ENCODE peak calls at places on chromosomes 5 and 9, in six cellular contexts. S, V, G, N, T and D are unnamed samples.

GRCh38 chr9:119963258-119963797 is 594.1 kb upstream of the BRINP1 start:
- DNase-seq in S (peak), V (peak), G (peak), N (peak), T (no peak), D (peak)

GRCh38 chr9:28648723-28649122 is 1075.4 kb upstream of the C9orf72 start:
- DNase-seq in S (no peak), V (no peak), G (no peak), N (peak), T (no peak), D (no peak)

GRCh38 chr9:98226968-98227367 is 28.5 kb downstream of the TBC1D2 start:
- DNase-seq in S (no peak), V (no peak), G (no peak), N (no peak), T (no peak), D (no peak)

GRCh38 chr5:124764992-124765611 is 18.7 kb upstream of the ZNF608 start:
- DNase-seq in S (peak), V (no peak), G (no peak), N (no peak), T (no peak), D (no peak)

GRCh38 chr5:143569213-143569663 is 165.8 kb upstream of the NR3C1 start:
- DNase-seq in S (peak), V (no peak), G (no peak), N (no peak), T (no peak), D (no peak)

GRCh38 chr9:82363236-82363635 is 374.7 kb downstream of the SPATA31D1 start:
- DNase-seq in S (no peak), V (no peak), G (no peak), N (no peak), T (no peak), D (no peak)

GRCh38 chr9:686381-686813 is 155.1 kb upstream of the DMRT1 start:
- DNase-seq in S (peak), V (no peak), G (no peak), N (no peak), T (no peak), D (no peak)

GRCh38 chr9:128078504-128079434 is 10.7 kb downstream of the SLC25A25 start:
- DNase-seq in S (peak), V (no peak), G (peak), N (no peak), T (no peak), D (no peak)

GRCh38 chr5:132500931-132501628 is 10.5 kb upstream of the IRF1 start:
- DNase-seq in S (peak), V (peak), G (peak), N (peak), T (peak), D (peak)

GRCh38 chr5:177003649-177004048 is 2.9 kb downstream of the UIMC1 start:
- DNase-seq in S (no peak), V (no peak), G (no peak), N (no peak), T (no peak), D (no peak)

GRCh38 chr5:177008716-177009115 is 2.1 kb upstream of the UIMC1 start:
- DNase-seq in S (peak), V (no peak), G (no peak), N (no peak), T (no peak), D (no peak)

GRCh38 chr5:177006265-177006972 is at the start of gene UIMC1:
- DNase-seq in S (peak), V (peak), G (peak), N (peak), T (peak), D (peak)

GRCh38 chr5:177004961-177005360 is 1.6 kb downstream of the UIMC1 start:
- DNase-seq in S (no peak), V (no peak), G (no peak), N (no peak), T (no peak), D (no peak)

DNA sequence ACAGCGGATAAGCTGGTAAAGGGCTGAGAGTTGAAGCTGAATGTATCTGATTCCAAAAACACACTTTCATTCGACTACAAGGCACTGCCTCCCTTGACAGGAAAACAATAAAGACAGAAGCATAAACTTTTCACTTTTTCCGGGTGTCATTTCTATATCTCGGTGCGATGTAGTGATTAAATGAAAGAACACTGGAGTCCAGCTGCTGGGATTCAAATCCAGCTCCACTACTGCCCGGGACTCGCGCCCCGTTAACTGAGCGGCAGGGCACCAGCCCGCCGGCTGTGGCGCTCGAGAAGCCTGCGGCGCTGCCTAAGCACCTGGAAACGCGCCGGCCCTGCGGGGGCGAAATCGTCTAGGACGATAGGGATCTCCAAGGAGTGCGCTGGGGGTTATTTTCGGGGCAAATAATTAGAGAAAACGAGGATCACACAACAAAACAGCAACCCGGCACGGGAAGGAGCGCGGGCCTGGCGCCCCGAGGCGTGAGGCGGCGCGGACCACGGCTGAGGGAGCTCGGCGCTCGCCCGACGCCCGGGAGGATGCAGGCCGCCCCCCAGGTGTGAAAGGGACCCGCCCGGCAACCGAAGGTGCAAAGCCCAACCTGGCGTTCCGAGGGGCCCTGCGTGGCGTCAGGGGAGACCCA is 837 bp downstream of the UIMC1 start:
- DNase-seq in S (peak), V (peak), G (peak), N (peak), T (peak), D (peak)
- TF ChIP-seq CTCF in S (peak), V (no peak), G (peak), N (peak), T (peak), D (peak)

GRCh38 chr5:57937501-57937900 is 454.9 kb upstream of the ACTBL2 start:
- DNase-seq in S (no peak), V (no peak), G (no peak), N (no peak), T (no peak), D (no peak)

GRCh38 chr5:57939771-57940170 is 457.2 kb upstream of the ACTBL2 start:
- DNase-seq in S (no peak), V (no peak), G (no peak), N (no peak), T (no peak), D (no peak)

GRCh38 chr5:57939335-57939734 is 456.7 kb upstream of the ACTBL2 start:
- DNase-seq in S (no peak), V (no peak), G (no peak), N (no peak), T (no peak), D (no peak)

GRCh38 chr5:57940236-57940635 is 457.6 kb upstream of the ACTBL2 start:
- DNase-seq in S (no peak), V (no peak), G (no peak), N (no peak), T (no peak), D (no peak)

DNA sequence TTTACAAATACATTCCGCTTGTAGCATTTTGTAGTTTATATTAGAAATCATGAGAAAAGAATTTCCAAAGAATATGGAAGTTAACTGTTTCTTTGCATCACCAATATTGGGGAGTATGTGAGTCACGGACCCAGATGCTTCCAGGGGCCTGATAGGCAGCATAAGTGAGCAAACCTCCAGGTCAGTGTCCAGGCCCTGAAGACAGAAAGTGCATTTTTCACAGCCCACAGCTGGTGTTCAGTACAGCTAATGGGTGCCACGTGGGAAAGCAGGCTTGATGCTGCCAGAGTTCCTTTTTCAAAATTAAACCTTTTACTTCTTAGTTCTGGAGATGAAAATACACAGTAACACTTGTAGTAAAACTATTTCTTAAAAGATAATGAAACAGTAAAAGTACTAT is 454.4 kb upstream of the ACTBL2 start:
- DNase-seq in S (peak), V (no peak), G (no peak), N (no peak), T (no peak), D (no peak)
- TF ChIP-seq CTCF in S (no peak), V (no peak), G (no peak), N (no peak), T (no peak), D (no peak)

GRCh38 chr5:142237707-142238106 is 87.1 kb downstream of the SPRY4 start:
- DNase-seq in S (no peak), V (no peak), G (no peak), N (no peak), T (no peak), D (no peak)

GRCh38 chr5:142233083-142234032 is 91.5 kb downstream of the SPRY4 start:
- DNase-seq in S (no peak), V (no peak), G (no peak), N (no peak), T (no peak), D (no peak)

GRCh38 chr5:142235050-142235797 is 89.6 kb downstream of the SPRY4 start:
- DNase-seq in S (peak), V (peak), G (peak), N (peak), T (no peak), D (peak)

GRCh38 chr5:142239394-142240159 is 85.2 kb downstream of the SPRY4 start:
- DNase-seq in S (no peak), V (no peak), G (no peak), N (no peak), T (no peak), D (no peak)

DNA sequence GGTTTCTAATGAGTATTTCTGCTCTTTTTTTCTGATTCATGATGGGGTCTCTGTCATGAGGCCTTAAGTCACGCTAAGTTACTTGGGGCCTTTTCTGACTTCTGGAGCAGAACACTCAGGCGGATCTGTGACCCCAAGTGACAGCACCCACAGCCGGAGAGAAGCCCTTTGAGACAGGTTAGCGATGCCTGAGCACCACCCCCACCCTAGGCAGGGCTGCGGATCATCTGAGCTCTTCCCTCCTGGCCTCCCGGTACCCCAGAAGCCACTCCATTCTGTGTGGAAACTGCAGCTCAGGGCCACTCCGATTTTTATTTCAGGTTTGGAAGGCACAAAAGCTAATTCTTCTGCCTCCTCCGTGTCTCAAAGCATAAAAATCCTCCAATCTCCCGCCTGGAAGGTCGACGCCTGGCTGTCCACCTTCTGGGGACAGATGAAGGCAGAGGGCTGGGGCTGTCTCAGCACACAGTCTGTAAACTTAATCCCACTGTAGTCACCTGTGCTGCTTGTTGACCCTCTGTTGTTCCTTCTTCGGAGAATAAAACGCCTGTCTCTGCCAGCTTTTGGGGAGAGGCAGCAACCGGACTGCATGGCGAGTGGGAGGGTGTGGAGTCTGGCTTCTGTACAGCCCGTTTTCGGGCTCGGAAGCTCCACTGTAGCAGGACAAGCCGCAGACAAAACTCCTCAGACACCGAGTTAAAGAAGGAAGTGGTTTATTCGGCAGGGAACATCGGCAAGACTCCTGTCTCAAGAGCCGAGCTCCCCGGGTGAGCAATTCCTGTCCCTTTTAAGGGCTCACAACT is 88.8 kb downstream of the SPRY4 start:
- DNase-seq in S (no peak), V (no peak), G (peak), N (peak), T (no peak), D (no peak)
- TF ChIP-seq CTCF in S (no peak), V (no peak), G (no peak), N (no peak), T (no peak), D (no peak)

GRCh38 chr9:106713206-106713605 is 149.8 kb upstream of the ZNF462 start:
- DNase-seq in S (no peak), V (no peak), G (no peak), N (no peak), T (no peak), D (no peak)

GRCh38 chr9:106716820-106717219 is 146.1 kb upstream of the ZNF462 start:
- DNase-seq in S (peak), V (no peak), G (no peak), N (no peak), T (no peak), D (no peak)

GRCh38 chr9:106718996-106719395 is 144.0 kb upstream of the ZNF462 start:
- DNase-seq in S (no peak), V (no peak), G (no peak), N (no peak), T (no peak), D (no peak)

GRCh38 chr9:106722051-106722753 is 140.8 kb upstream of the ZNF462 start:
- DNase-seq in S (no peak), V (no peak), G (no peak), N (no peak), T (no peak), D (no peak)

DNA sequence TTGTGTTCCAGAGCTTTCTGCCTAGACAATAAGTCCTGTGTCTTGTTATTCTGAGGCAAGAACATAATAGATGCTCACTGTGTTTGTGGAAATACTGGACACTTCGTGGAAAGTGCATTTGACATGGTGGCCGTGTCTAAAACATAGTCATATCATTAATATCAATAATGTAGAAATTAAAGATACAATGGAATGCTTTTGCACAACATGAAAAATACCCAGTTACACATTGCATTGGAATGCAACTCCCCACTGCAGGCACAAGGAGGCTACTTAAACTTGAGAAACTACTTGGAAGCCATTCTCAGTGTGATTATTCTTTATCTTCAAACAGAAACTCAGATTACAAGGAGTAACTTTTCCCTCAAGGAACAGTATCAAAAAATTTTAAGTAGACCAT is 145.3 kb upstream of the ZNF462 start:
- DNase-seq in S (peak), V (no peak), G (no peak), N (peak), T (no peak), D (no peak)
- TF ChIP-seq CTCF in S (peak), V (no peak), G (peak), N (peak), T (peak), D (no peak)

GRCh38 chr5:2897276-2897990 is 146.0 kb upstream of the IRX2 start:
- DNase-seq in S (no peak), V (no peak), G (peak), N (no peak), T (no peak), D (no peak)
- TF ChIP-seq CTCF in S (no peak), V (no peak), G (no peak), N (no peak), T (no peak), D (no peak)

DNA sequence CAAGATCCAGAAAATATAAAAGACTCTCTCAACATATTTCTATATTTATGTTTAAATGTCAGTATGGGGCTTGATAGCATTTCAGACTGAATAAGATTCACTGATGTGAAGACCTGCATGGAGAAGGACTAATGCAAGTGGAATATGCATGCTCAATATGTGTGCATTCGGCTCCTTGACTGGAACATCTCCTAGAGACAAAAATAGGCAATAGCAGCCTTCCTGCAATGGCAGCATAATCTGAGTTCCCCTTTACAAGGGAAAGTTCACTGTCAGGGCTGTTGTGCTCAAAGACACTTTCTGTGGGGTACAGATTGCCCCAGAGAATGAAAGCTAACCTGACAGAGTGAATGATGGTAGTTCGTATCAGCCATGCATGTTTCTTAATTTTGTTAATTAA is 42.4 kb downstream of the STARD4 start:
- DNase-seq in S (no peak), V (no peak), G (no peak), N (no peak), T (no peak), D (no peak)
- TF ChIP-seq CTCF in S (peak), V (no peak), G (peak), N (no peak), T (no peak), D (no peak)

DNA sequence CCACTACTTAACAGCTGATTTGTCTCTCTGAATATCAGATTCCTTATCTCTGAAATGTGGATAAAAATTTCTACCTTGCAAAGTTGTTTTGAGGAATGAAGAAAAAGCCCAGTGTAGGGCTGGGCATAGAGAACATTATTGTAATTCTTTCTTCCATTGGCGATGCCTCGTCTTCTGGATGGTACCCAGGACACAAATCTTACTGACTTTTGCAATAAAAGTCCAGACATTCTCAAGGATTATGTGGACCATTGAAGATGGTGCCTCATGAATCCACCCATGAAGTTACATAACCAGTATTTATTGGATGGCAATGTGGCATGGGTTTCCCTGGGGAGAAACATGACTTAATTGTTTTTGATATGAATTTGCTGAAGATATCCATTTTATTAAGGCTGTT is 33.1 kb downstream of the NNT start:
- DNase-seq in S (peak), V (no peak), G (no peak), N (no peak), T (no peak), D (no peak)
- TF ChIP-seq CTCF in S (no peak), V (no peak), G (no peak), N (no peak), T (no peak), D (no peak)

GRCh38 chr9:89178162-89179120 is at the start of gene SHC3:
- DNase-seq in S (peak), V (peak), G (peak), N (peak), T (no peak), D (peak)
- TF ChIP-seq CTCF in S (no peak), V (no peak), G (peak), N (no peak), T (no peak), D (no peak)